ENCODE peak calls at places on chromosome 9, in seven cellular contexts. F is T47D; L is neural crest cell; C is NCI-H1417; E is CD8-positive, alpha-beta T cell; J is CD4-positive, alpha-beta T cell; G is activated CD4-positive, CD25-positive, alpha-beta regulatory T cell treated with anti-CD3 and anti-CD28 coated beads, Interleukin-2, amount 50 U/mL, for 16 hours. Y is an unnamed sample.
A peak's percentile ranks its signal among the peaks of the same experiment; 100 is the strongest.

GRCh38 chr9:123524866-123525265 is 168.9 kb downstream of the CRB2 start:
- DNase-seq in J (no peak), E (no peak), G (no peak), F (no peak), C (no peak), L (no peak), Y (no peak)

GRCh38 chr9:95074632-95075269 is 242.8 kb downstream of the FANCC start:
- DNase-seq in E (no peak), G (no peak), J (no peak), F (no peak), C (peak; percentile 57), L (no peak), Y (no peak)

GRCh38 chr9:98146101-98146991 is 27.3 kb upstream of the TRIM14 start:
- DNase-seq in G (no peak), E (no peak), L (no peak), J (no peak), F (peak; percentile 70), C (peak; percentile 30), Y (no peak)

GRCh38 chr9:9598723-9599122 is 1014.1 kb downstream of the PTPRD start:
- DNase-seq in L (no peak), C (no peak), F (no peak), G (no peak), J (no peak), E (no peak), Y (no peak)

GRCh38 chr9:112719292-112719691 is 1.4 kb upstream of the INIP start:
- DNase-seq in G (no peak), L (no peak), C (no peak), J (no peak), E (no peak), F (no peak), Y (no peak)

GRCh38 chr9:126429190-126429589 is 102.6 kb downstream of the MVB12B start:
- DNase-seq in G (no peak), F (no peak), L (no peak), J (no peak), E (no peak), C (peak; percentile 76), Y (no peak)

GRCh38 chr9:83340451-83340850 is 197.8 kb downstream of the FRMD3 start:
- DNase-seq in J (no peak), E (no peak), C (no peak), G (no peak), F (no peak), L (no peak), Y (no peak)

GRCh38 chr9:97831843-97832636 is 21.0 kb upstream of the FOXE1 start:
- DNase-seq in E (no peak), J (no peak), G (no peak), F (no peak), L (no peak), C (no peak), Y (no peak)

GRCh38 chr9:136043386-136044054 is 51.6 kb downstream of the NACC2 start:
- DNase-seq in F (no peak), G (no peak), J (no peak), E (no peak), L (no peak), C (no peak), Y (no peak)

GRCh38 chr9:135670721-135671590 is 7.8 kb downstream of the LCN9 start:
- DNase-seq in L (no peak), G (no peak), C (no peak), F (no peak), J (no peak), E (no peak), Y (no peak)

GRCh38 chr9:123278361-123278760 is 10.0 kb upstream of the STRBP start:
- DNase-seq in L (no peak), E (no peak), J (no peak), C (no peak), F (no peak), G (no peak), Y (no peak)

GRCh38 chr9:70435948-70436347 is 21.5 kb upstream of the KLF9 start:
- DNase-seq in J (no peak), E (no peak), F (no peak), G (no peak), C (no peak), L (no peak), Y (no peak)

GRCh38 chr9:84271004-84271886 is 69.3 kb downstream of the SLC28A3 start:
- DNase-seq in L (peak; percentile 37), C (peak; percentile 40), J (no peak), E (no peak), F (no peak), G (no peak), Y (no peak)

GRCh38 chr9:109937841-109938453 is 157.9 kb downstream of the PALM2AKAP2 start:
- DNase-seq in L (no peak), E (no peak), J (no peak), G (no peak), F (no peak), C (no peak), Y (no peak)

GRCh38 chr9:127561491-127562270 is 50.4 kb upstream of the STXBP1 start:
- DNase-seq in E (no peak), G (no peak), J (no peak), C (no peak), F (peak; percentile 63), L (no peak), Y (no peak)

GRCh38 chr9:19922476-19923118 is 133.8 kb upstream of the SLC24A2 start:
- DNase-seq in E (no peak), C (peak; percentile 45), F (peak; percentile 22), L (no peak), G (no peak), J (no peak), Y (no peak)

GRCh38 chr9:136373300-136374182 is at the start of gene CARD9:
- DNase-seq in E (no peak), J (no peak), G (no peak), L (no peak), F (no peak), C (no peak), Y (no peak)

GRCh38 chr9:81499021-81499454 is 190.3 kb downstream of the TLE1 start:
- DNase-seq in J (no peak), C (no peak), L (no peak), E (no peak), F (no peak), G (no peak), Y (no peak)

GRCh38 chr9:116355153-116355827 is 201.7 kb downstream of the PAPPA start:
- DNase-seq in C (peak; percentile 43), L (no peak), J (no peak), E (no peak), G (no peak), F (no peak), Y (no peak)

GRCh38 chr9:87498816-87499454 is 1.3 kb downstream of the DAPK1 start:
- DNase-seq in E (no peak), C (peak; percentile 52), L (peak; percentile 5), F (no peak), G (no peak), J (no peak), Y (no peak)

GRCh38 chr9:113359385-113359784 is 10.0 kb downstream of the BSPRY start:
- DNase-seq in C (no peak), F (no peak), E (no peak), J (no peak), G (no peak), L (no peak), Y (no peak)

GRCh38 chr9:133512253-133513213 is 12.2 kb downstream of the MYMK start:
- DNase-seq in J (no peak), F (no peak), C (no peak), L (no peak), G (no peak), E (no peak), Y (no peak)

GRCh38 chr9:136552117-136552685 is 6.4 kb upstream of the NOTCH1 start:
- DNase-seq in C (no peak), G (no peak), E (no peak), L (no peak), F (peak; percentile 51), J (no peak), Y (no peak)

GRCh38 chr9:113993838-113994540 is 84.1 kb downstream of the AMBP start:
- DNase-seq in C (no peak), J (no peak), G (no peak), L (no peak), E (no peak), F (no peak), Y (no peak)

GRCh38 chr9:76394896-76395244 is 644 bp upstream of the RFK start:
- DNase-seq in J (no peak), L (no peak), C (peak; percentile 94), G (no peak), E (peak; percentile 34), F (peak; percentile 11), Y (no peak)

GRCh38 chr9:107644774-107645463 is 155.3 kb upstream of the KLF4 start:
- DNase-seq in J (no peak), C (no peak), F (no peak), E (no peak), L (no peak), G (no peak), Y (no peak)

GRCh38 chr9:123686849-123687233 is 243.1 kb downstream of the DENND1A start:
- DNase-seq in G (no peak), J (no peak), C (no peak), L (no peak), E (no peak), F (no peak), Y (no peak)

GRCh38 chr9:18366184-18366583 is 107.8 kb upstream of the ADAMTSL1 start:
- DNase-seq in E (no peak), G (no peak), C (no peak), F (no peak), J (no peak), L (no peak), Y (no peak)

GRCh38 chr9:117074337-117074662 is 340.6 kb downstream of the ASTN2 start:
- DNase-seq in J (no peak), F (no peak), E (no peak), G (no peak), C (no peak), L (no peak), Y (no peak)

GRCh38 chr9:129007766-129008468 is 20.2 kb downstream of the SH3GLB2 start:
- DNase-seq in G (no peak), C (no peak), E (no peak), J (no peak), F (no peak), L (no peak), Y (no peak)

GRCh38 chr9:129350143-129350935 is 172.3 kb upstream of the IER5L start:
- DNase-seq in E (no peak), L (no peak), C (no peak), J (no peak), G (no peak), F (no peak), Y (no peak)

GRCh38 chr9:105385372-105385985 is 62.4 kb upstream of the FSD1L start:
- DNase-seq in F (peak; percentile 15), G (no peak), J (peak; percentile 7), C (no peak), E (no peak), L (no peak), Y (no peak)